ENCODE peak calls at places on chromosomes 6 and 20, in four cellular contexts. O, Q, M and C are unnamed samples.

GRCh38 chr6:168313371-168314028 is 6.1 kb downstream of the DACT2 start:
- DNase-seq in M (no peak), O (no peak), Q (no peak), C (no peak)

GRCh38 chr6:53464942-53465460 is 79.9 kb downstream of the GCLC start:
- DNase-seq in Q (no peak), O (no peak), M (no peak), C (no peak)

GRCh38 chr6:77034161-77034560 is 429.1 kb downstream of the HTR1B start:
- DNase-seq in M (peak; percentile 80), O (no peak), Q (no peak), C (peak; percentile 90)

GRCh38 chr20:13131688-13132087 is 89.4 kb upstream of the ISM1 start:
- DNase-seq in Q (no peak), M (no peak), O (no peak), C (no peak)

GRCh38 chr20:21113697-21114096 is 7.5 kb upstream of the LINC00237 start:
- DNase-seq in Q (no peak), O (no peak), M (no peak), C (no peak)

GRCh38 chr6:167409078-167409477 is 84.2 kb downstream of the TTLL2 start:
- DNase-seq in O (no peak), Q (no peak), M (no peak), C (no peak)

GRCh38 chr6:11263185-11263817 is 30.8 kb upstream of the NEDD9 start:
- DNase-seq in M (peak; percentile 80), Q (peak; percentile 68), O (no peak), C (peak; percentile 65)

GRCh38 chr6:153172815-153173214 is 41.7 kb upstream of the RGS17 start:
- DNase-seq in O (no peak), Q (no peak), M (no peak), C (no peak)

GRCh38 chr6:166559211-166559610 is 27.3 kb downstream of the RAMACL start:
- DNase-seq in M (no peak), Q (no peak), O (no peak), C (no peak)

GRCh38 chr20:36754656-36755222 is 8.8 kb upstream of the NDRG3 start:
- DNase-seq in M (peak; percentile 75), Q (peak; percentile 48), O (peak; percentile 74), C (no peak)